ENCODE peak calls at places on chromosome 2, in five cellular contexts. J is GM20000, X is natural killer cell, W is cardiac fibroblast, M is prostate gland. I is an unnamed sample.

GRCh38 chr2:106516864-106517263 is 29.7 kb downstream of the CD8B2 start:
- DNase-seq in X (no peak), M (no peak), J (no peak), W (no peak), I (no peak)

GRCh38 chr2:127673304-127674069 is 1.8 kb downstream of the LIMS2 start:
- DNase-seq in W (no peak), J (no peak), X (peak; percentile 11), M (no peak), I (no peak)

GRCh38 chr2:24354899-24355298 is 5.4 kb downstream of the ITSN2 start:
- DNase-seq in J (no peak), W (no peak), X (no peak), M (no peak), I (no peak)

GRCh38 chr2:220789961-220790360 is 782.1 kb downstream of the EPHA4 start:
- DNase-seq in M (no peak), W (peak; percentile 7), J (no peak), X (no peak), I (no peak)

GRCh38 chr2:191228861-191229260 is 16.3 kb upstream of the MYO1B start:
- DNase-seq in J (no peak), M (peak; percentile 91), W (no peak), X (no peak), I (no peak)

GRCh38 chr2:117794668-117795067 is 19.8 kb upstream of the DDX18 start:
- DNase-seq in W (no peak), J (no peak), M (no peak), X (no peak), I (no peak)

GRCh38 chr2:235595420-235596010 is 101.7 kb downstream of the AGAP1 start:
- DNase-seq in J (peak; percentile 71), M (peak; percentile 53), X (peak; percentile 42), W (peak; percentile 87), I (peak; percentile 75)

GRCh38 chr2:217858519-217859466 is 144.0 kb downstream of the TNS1 start:
- DNase-seq in W (peak; percentile 98), M (peak; percentile 63), X (no peak), J (no peak), I (peak; percentile 63)

GRCh38 chr2:133379159-133379558 is 189.1 kb downstream of the NCKAP5 start:
- DNase-seq in W (no peak), X (no peak), M (no peak), J (no peak), I (no peak)

DNA sequence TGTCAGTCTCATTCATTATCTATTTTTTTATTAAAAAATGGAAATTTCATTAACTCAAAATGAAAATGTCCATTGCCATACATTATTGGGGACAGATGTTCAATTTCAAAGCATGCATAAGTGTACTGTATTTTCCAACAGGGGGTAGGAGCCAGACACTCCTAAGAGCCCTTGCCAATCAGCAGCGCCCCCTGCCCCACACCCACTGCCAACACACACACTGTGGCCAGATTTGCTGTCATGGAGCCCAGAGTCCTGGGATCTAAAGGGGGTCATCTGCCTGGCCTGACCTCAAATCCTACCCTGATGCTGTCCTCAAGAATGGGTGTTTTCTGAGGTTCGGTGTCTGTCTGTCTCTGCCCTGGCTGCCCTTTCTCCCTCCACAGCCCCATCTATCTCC is 162.2 kb upstream of the TWIST2 start:
- DNase-seq in W (no peak), M (no peak), J (no peak), X (no peak), I (no peak)
- TF ChIP-seq CTCF in W (no peak), M (no peak), J (no peak), X (no peak), I (no peak)

DNA sequence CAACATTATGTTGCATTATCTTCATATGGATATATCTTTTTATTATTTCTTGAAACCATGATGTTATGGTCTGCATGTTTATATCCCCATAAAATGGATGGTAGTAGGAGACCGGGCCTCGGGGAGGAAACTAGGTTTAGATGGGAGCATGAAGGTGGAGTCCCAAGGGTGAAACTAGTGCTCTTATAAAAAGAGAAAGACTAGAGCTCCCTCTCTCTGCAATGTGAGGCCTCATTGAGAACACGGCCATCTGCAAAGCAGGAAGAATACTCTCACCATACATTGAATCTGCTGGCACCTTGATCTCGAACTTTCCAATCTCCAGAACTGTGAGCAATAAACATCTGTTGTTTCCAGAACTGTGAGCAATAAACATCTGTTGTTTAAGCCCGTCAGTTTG is 64.0 kb downstream of the NXPH2 start:
- DNase-seq in W (no peak), X (no peak), J (peak; percentile 8), M (no peak), I (no peak)
- TF ChIP-seq CTCF in W (no peak), X (no peak), J (peak; percentile 13), M (no peak), I (no peak)

DNA sequence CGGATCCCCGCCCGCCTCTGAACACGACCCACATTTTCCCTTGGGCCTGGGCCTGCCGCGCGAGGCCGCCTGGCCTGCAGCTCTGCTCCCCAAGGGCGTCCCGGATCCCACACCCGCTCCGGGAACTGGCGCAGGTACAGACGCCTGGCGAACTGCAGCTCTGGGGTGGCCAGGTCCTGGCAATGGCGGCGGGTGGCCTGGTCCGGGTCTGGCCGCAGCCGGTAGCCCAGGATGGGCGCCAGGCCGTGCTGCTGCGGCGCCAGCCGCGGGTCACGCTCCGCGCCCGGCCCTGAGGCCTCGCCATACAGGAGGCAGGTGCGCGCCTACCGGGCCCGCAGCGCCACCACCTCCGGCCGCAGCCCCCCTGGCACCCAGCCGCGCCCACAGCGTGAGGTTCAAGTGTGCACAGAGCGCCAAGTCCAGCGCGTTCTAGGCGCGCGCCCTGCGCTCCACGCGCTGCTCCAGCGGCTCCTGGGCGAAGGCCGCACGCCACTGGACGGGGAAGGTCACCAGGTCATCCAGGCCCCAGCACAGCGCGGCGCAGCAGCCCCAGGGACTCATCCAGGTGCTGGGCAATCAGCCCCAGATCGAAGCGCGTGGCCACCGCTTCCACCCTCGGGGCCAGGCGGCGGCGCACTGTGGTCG is 9.5 kb downstream of the AQP12A start:
- DNase-seq in J (no peak), X (no peak), M (no peak), W (no peak), I (no peak)
- TF ChIP-seq CTCF in J (no peak), X (no peak), M (no peak), W (no peak), I (no peak)

GRCh38 chr2:74235041-74235440 is 36.6 kb downstream of the MTHFD2 start:
- DNase-seq in J (no peak), X (no peak), W (no peak), M (no peak), I (no peak)
- TF ChIP-seq CTCF in J (no peak), X (no peak), W (no peak), M (no peak), I (no peak)

GRCh38 chr2:64750001-64750816 is 96.5 kb upstream of the SERTAD2 start:
- DNase-seq in M (peak; percentile 61), X (no peak), J (no peak), W (peak; percentile 58), I (peak; percentile 71)

GRCh38 chr2:64750817-64751285 is 97.1 kb upstream of the SERTAD2 start:
- DNase-seq in X (peak; percentile 97), M (peak; percentile 99), J (peak; percentile 97), W (peak; percentile 100), I (peak; percentile 96)

GRCh38 chr2:64749446-64749845 is 95.7 kb upstream of the SERTAD2 start:
- DNase-seq in X (no peak), M (no peak), J (no peak), W (no peak), I (no peak)

GRCh38 chr2:64753384-64753783 is 99.7 kb upstream of the SERTAD2 start:
- DNase-seq in M (no peak), X (no peak), W (no peak), J (no peak), I (no peak)

DNA sequence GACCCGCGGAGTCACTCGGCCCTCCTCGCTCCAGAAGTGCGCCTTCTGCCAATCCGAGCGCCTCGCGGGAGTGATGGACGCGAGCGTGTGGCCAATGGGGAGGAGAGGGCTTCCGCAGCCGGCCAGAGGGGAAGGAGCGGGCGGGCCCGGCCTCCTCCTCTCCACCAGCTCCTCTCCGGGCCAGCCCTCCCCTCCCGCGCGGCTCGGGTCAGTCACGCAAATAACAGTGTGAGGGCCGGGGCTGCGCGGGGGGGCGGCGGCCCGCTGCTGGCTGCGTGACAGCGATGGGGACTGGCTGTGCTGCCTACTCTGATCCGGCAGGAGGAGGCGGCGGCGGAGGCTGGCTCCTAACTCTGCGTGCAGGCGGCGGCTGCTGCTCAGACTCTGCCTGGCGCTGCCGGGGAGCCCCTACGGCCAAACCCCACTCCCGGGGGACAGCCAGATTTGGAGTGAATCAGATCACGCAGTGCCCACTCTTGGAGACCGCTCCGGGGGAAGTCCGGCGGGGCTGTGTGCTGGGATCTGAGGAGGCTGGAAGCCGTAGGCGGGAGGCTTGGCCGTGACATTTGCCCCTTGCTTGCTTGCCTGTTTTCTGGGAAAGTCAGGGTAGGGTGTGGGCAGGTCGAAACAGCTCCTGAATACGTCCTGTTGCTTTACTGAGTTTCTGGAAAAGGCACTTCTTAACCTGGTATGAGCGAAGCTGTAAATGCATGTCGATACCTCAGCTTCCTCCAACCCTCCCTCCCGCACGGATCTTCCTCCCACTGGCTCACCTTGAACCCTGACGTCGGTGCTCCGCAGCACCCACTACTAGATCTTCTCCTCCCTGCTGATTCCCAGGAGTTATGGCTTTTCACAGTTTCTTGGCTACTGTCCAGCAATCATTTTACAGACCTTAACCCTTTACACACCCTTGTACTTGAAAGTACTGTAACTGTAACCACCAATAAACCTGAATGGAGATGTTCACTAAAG is 97.9 kb upstream of the SERTAD2 start:
- DNase-seq in J (no peak), W (peak; percentile 70), X (peak; percentile 95), M (peak; percentile 99), I (peak; percentile 96)
- TF ChIP-seq CTCF in J (no peak), W (peak; percentile 46), X (peak; percentile 38), M (no peak), I (peak; percentile 14)